ENCODE peak calls at places on chromosomes 13 and 19, in seven cellular contexts. J, U, N, O, Y, B and F are unnamed samples.
A peak's percentile ranks its signal among the peaks of the same experiment; 100 is the strongest.

GRCh38 chr13:80131204-80131603 is 209.7 kb downstream of the SPRY2 start:
- DNase-seq in B (peak; percentile 86), J (peak; percentile 12), Y (peak; percentile 80), O (peak; percentile 87), N (peak; percentile 81), U (no peak), F (no peak)

GRCh38 chr13:59487883-59488282 is 675.8 kb downstream of the DIAPH3 start:
- DNase-seq in J (no peak), O (no peak), N (no peak), Y (no peak), B (no peak), U (no peak), F (no peak)

GRCh38 chr13:25137624-25137892 is 34.5 kb downstream of the AMER2 start:
- DNase-seq in N (no peak), U (no peak), B (no peak), Y (no peak), O (no peak), J (no peak), F (no peak)

GRCh38 chr19:46213156-46213555 is 16.4 kb upstream of the IGFL1 start:
- DNase-seq in O (no peak), Y (no peak), U (no peak), J (no peak), N (no peak), B (no peak), F (no peak)

GRCh38 chr13:37290691-37291090 is 185.2 kb upstream of the CSNK1A1L start:
- DNase-seq in N (no peak), O (no peak), B (no peak), Y (no peak), U (no peak), J (no peak), F (no peak)

GRCh38 chr19:892243-892996 is 567 bp downstream of the MED16 start:
- DNase-seq in Y (no peak), B (no peak), N (peak; percentile 44), U (no peak), O (no peak), J (no peak), F (no peak)

GRCh38 chr13:27659466-27659865 is 37.8 kb downstream of the POLR1D start:
- DNase-seq in J (no peak), B (no peak), N (no peak), Y (no peak), O (no peak), U (no peak), F (no peak)

GRCh38 chr13:39016789-39017188 is 21.1 kb downstream of the PROSER1 start:
- DNase-seq in U (no peak), Y (no peak), O (no peak), N (peak; percentile 17), B (no peak), J (peak; percentile 37), F (no peak)

GRCh38 chr13:97072297-97072696 is 78.0 kb upstream of the OXGR1 start:
- DNase-seq in U (no peak), B (no peak), J (no peak), N (no peak), Y (no peak), O (no peak), F (no peak)

GRCh38 chr13:28012383-28012782 is 23.9 kb upstream of the URAD start:
- DNase-seq in O (no peak), J (peak; percentile 59), B (no peak), N (no peak), U (no peak), Y (no peak), F (peak; percentile 42)

GRCh38 chr19:8686549-8686948 is 12.0 kb downstream of the ACTL9 start:
- DNase-seq in N (no peak), O (no peak), Y (no peak), U (no peak), B (no peak), J (no peak), F (no peak)

GRCh38 chr13:57665471-57665870 is 33.9 kb downstream of the PCDH17 start:
- DNase-seq in O (no peak), N (no peak), B (no peak), Y (no peak), U (no peak), J (no peak), F (no peak)

GRCh38 chr13:76764429-76764828 is 121.8 kb downstream of the KCTD12 start:
- DNase-seq in J (no peak), B (peak; percentile 67), Y (peak; percentile 84), O (peak; percentile 75), N (peak; percentile 16), U (peak; percentile 20), F (peak; percentile 5)

GRCh38 chr19:50501186-50501567 is 9.8 kb downstream of the JOSD2 start:
- DNase-seq in J (no peak), B (no peak), O (peak; percentile 56), U (no peak), Y (no peak), N (no peak), F (no peak)

GRCh38 chr13:32025730-32026129 is 5.8 kb upstream of the FRY start:
- DNase-seq in B (no peak), Y (no peak), O (no peak), J (no peak), U (no peak), N (no peak), F (no peak)

GRCh38 chr13:112961457-112962369 is 7.3 kb upstream of the MCF2L start:
- DNase-seq in Y (peak; percentile 48), J (no peak), N (peak; percentile 2), O (peak; percentile 33), U (no peak), B (no peak), F (no peak)

GRCh38 chr13:113970810-113971470 is 2.9 kb downstream of the C13orf46 start:
- DNase-seq in O (peak; percentile 83), J (peak; percentile 79), Y (peak; percentile 86), U (no peak), B (peak; percentile 68), N (peak; percentile 75), F (peak; percentile 64)

GRCh38 chr13:72144625-72145024 is 277.6 kb upstream of the DACH1 start:
- DNase-seq in U (no peak), Y (no peak), O (no peak), N (no peak), B (no peak), J (no peak), F (no peak)

GRCh38 chr13:99357149-99357596 is 50.0 kb upstream of the GPR183 start:
- DNase-seq in B (no peak), Y (no peak), J (no peak), O (peak; percentile 39), N (no peak), U (no peak), F (no peak)

GRCh38 chr19:7507884-7508283 is 8.0 kb upstream of the ZNF358 start:
- DNase-seq in B (peak; percentile 55), U (peak; percentile 60), Y (peak; percentile 83), N (peak; percentile 86), O (peak; percentile 87), J (peak; percentile 76), F (peak; percentile 54)

GRCh38 chr19:29860492-29860891 is 48.7 kb downstream of the CCNE1 start:
- DNase-seq in O (peak; percentile 0), Y (no peak), N (no peak), J (no peak), U (no peak), B (no peak), F (no peak)

GRCh38 chr19:35279985-35280821 is 2.1 kb upstream of the HAMP start:
- DNase-seq in B (no peak), J (no peak), Y (no peak), N (no peak), U (no peak), O (no peak), F (no peak)

GRCh38 chr19:11964858-11965645 is at the start of gene ZNF763:
- DNase-seq in J (peak; percentile 70), O (peak; percentile 94), N (peak; percentile 98), Y (peak; percentile 97), U (peak; percentile 83), B (peak; percentile 95), F (peak; percentile 84)

GRCh38 chr13:23987331-23987730 is 90.0 kb upstream of the C1QTNF9B start:
- DNase-seq in Y (no peak), O (no peak), J (no peak), U (no peak), N (no peak), B (no peak), F (no peak)

GRCh38 chr13:46389985-46390384 is 2.9 kb upstream of the RUBCNL start:
- DNase-seq in B (peak; percentile 18), N (peak; percentile 64), O (peak; percentile 46), Y (peak; percentile 70), U (no peak), J (peak; percentile 71), F (no peak)

GRCh38 chr19:32812571-32812970 is 57.0 kb downstream of the SLC7A9 start:
- DNase-seq in J (no peak), N (no peak), U (no peak), O (no peak), Y (no peak), B (no peak), F (no peak)

DNA sequence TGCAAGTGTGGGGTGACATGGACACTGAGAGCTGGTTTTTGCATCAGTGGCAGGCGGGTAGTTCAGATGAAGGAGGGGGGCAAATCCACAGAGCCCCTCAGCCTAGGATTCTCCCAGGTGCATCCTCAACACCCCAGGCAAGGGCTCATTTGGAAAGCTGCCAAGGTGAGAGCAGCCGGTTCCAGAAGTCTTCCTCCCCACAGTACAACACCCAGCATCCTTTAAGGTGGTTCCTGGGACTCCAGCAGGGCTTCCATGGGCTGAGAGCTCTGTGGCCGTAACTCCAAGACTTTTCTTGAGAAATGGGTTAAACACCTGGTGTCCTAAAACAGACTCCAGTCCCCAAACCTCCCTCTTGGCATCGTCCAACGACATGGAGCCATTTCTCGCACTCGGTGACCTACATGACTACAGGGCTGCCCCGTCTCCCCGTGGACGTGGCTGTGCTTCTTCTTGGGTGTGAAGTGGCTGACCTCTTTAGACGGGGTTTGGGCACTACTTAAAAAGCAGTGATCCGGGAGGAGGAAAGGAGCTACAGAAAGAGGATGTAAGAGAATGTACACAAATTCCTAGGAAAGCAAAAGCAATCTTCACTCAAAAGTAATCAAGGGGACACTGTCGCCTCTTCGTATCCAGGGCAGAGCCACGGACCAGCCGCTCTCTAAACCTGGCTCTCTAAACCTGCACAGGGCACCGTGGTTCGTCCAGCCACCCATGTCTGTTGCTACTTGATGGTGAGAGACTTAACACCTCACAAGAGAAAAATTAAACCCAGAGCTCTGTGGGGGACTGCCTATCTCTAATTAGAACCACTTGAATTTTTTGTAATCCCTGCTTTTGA is 25.5 kb downstream of the RANBP3 start:
- DNase-seq in B (no peak), N (no peak), O (no peak), Y (peak; percentile 67), J (no peak), U (no peak), F (no peak)
- H3K4me1 ChIP-seq in B (peaks cover 100% of the 10 kb centered on the region), N (peaks cover 99% of the 10 kb centered on the region), O (peaks cover 55% of the 10 kb centered on the region), Y (peaks cover 99% of the 10 kb centered on the region), J (peaks cover 15% of the 10 kb centered on the region), U (peaks cover 18% of the 10 kb centered on the region), F (no peaks in the 10 kb centered on the region)

GRCh38 chr19:57389730-57390598 is at the start of gene ZNF548:
- DNase-seq in B (peak; percentile 96), J (peak; percentile 96), N (peak; percentile 95), Y (peak; percentile 98), O (peak; percentile 98), U (peak; percentile 97), F (peak; percentile 88)
- TF ChIP-seq CTCF in B (peak; percentile 51), J (no peak), N (peak; percentile 55), Y (peak; percentile 31), O (peak; percentile 24), U (no peak), F (peak; percentile 40)

GRCh38 chr19:41886761-41887710 is 4.1 kb downstream of the ARHGEF1 start:
- DNase-seq in U (no peak), J (peak; percentile 81), O (no peak), B (no peak), Y (no peak), N (peak; percentile 51), F (peak; percentile 57)
- H3K27ac ChIP-seq in U (no peak overlapping the region), J (peak overlapping the region; percentile 80), O (no peak overlapping the region), B (no peak overlapping the region), Y (no peak overlapping the region), N (peak overlapping the region; percentile 57), F (peak overlapping the region; percentile 84)

GRCh38 chr13:101452519-101453485 is at the start of gene ITGBL1:
- DNase-seq in J (peak; percentile 55), B (peak; percentile 25), U (no peak), Y (no peak), O (peak; percentile 61), N (no peak), F (peak; percentile 24)
- H3K4me1 ChIP-seq in J (peaks cover 72% of the 10 kb centered on the region), B (peaks cover 15% of the 10 kb centered on the region), U (peaks cover 3% of the 10 kb centered on the region), Y (peaks cover 10% of the 10 kb centered on the region), O (no peaks in the 10 kb centered on the region), N (peaks cover 8% of the 10 kb centered on the region), F (peaks cover 32% of the 10 kb centered on the region)